ENCODE peak calls at places on chromosomes 12 and 14, in seven cellular contexts. One of them, this sample, is unnamed.

GRCh38 chr12:108911915-108912314 is 32.0 kb downstream of the DAO start:
- DNase-seq in cardiac fibroblast: no peak
- DNase-seq in astrocyte of the spinal cord: no peak
- DNase-seq in fibroblast of villous mesenchyme: no peak
- DNase-seq in body of pancreas: no peak
- DNase-seq in cardiac muscle cell: no peak
- DNase-seq in GM10248: no peak
- DNase-seq in this sample: no peak

GRCh38 chr12:85489194-85489593 is 209.2 kb downstream of the ALX1 start:
- DNase-seq in cardiac fibroblast: no peak
- DNase-seq in astrocyte of the spinal cord: no peak
- DNase-seq in fibroblast of villous mesenchyme: no peak
- DNase-seq in body of pancreas: no peak
- DNase-seq in cardiac muscle cell: no peak
- DNase-seq in GM10248: no peak
- DNase-seq in this sample: no peak

GRCh38 chr14:51738754-51739153 is 87.0 kb downstream of the FRMD6 start:
- DNase-seq in cardiac fibroblast: no peak
- DNase-seq in astrocyte of the spinal cord: no peak
- DNase-seq in fibroblast of villous mesenchyme: no peak
- DNase-seq in body of pancreas: no peak
- DNase-seq in cardiac muscle cell: no peak
- DNase-seq in GM10248: peak; percentile 21
- DNase-seq in this sample: no peak

GRCh38 chr12:108668532-108668931 is 34.8 kb upstream of the SELPLG start:
- DNase-seq in cardiac fibroblast: peak; percentile 64
- DNase-seq in astrocyte of the spinal cord: no peak
- DNase-seq in fibroblast of villous mesenchyme: peak; percentile 57
- DNase-seq in body of pancreas: no peak
- DNase-seq in cardiac muscle cell: peak; percentile 70
- DNase-seq in GM10248: no peak
- DNase-seq in this sample: no peak

GRCh38 chr14:93951798-93952540 is 24.4 kb downstream of the ASB2 start:
- DNase-seq in cardiac fibroblast: no peak
- DNase-seq in astrocyte of the spinal cord: peak; percentile 32
- DNase-seq in fibroblast of villous mesenchyme: no peak
- DNase-seq in body of pancreas: no peak
- DNase-seq in cardiac muscle cell: no peak
- DNase-seq in GM10248: no peak
- DNase-seq in this sample: no peak

GRCh38 chr14:68111733-68112270 is 292.2 kb downstream of the RAD51B start:
- DNase-seq in cardiac fibroblast: no peak
- DNase-seq in astrocyte of the spinal cord: no peak
- DNase-seq in fibroblast of villous mesenchyme: no peak
- DNase-seq in body of pancreas: no peak
- DNase-seq in cardiac muscle cell: no peak
- DNase-seq in GM10248: no peak
- DNase-seq in this sample: no peak

GRCh38 chr12:62763319-62763718 is 171.6 kb downstream of the PPM1H start:
- DNase-seq in cardiac fibroblast: no peak
- DNase-seq in astrocyte of the spinal cord: no peak
- DNase-seq in fibroblast of villous mesenchyme: no peak
- DNase-seq in body of pancreas: no peak
- DNase-seq in cardiac muscle cell: no peak
- DNase-seq in GM10248: no peak
- DNase-seq in this sample: no peak

GRCh38 chr12:5678186-5678585 is 246.3 kb downstream of the NTF3 start:
- DNase-seq in cardiac fibroblast: no peak
- DNase-seq in astrocyte of the spinal cord: no peak
- DNase-seq in fibroblast of villous mesenchyme: no peak
- DNase-seq in body of pancreas: no peak
- DNase-seq in cardiac muscle cell: no peak
- DNase-seq in GM10248: no peak
- DNase-seq in this sample: no peak

GRCh38 chr12:94740601-94741362 is 90.4 kb upstream of the TMCC3 start:
- DNase-seq in cardiac fibroblast: no peak
- DNase-seq in astrocyte of the spinal cord: no peak
- DNase-seq in fibroblast of villous mesenchyme: no peak
- DNase-seq in body of pancreas: no peak
- DNase-seq in cardiac muscle cell: no peak
- DNase-seq in GM10248: no peak
- DNase-seq in this sample: no peak

GRCh38 chr14:30791522-30792351 is 82.6 kb upstream of the COCH start:
- DNase-seq in cardiac fibroblast: no peak
- DNase-seq in astrocyte of the spinal cord: no peak
- DNase-seq in fibroblast of villous mesenchyme: no peak
- DNase-seq in body of pancreas: no peak
- DNase-seq in cardiac muscle cell: no peak
- DNase-seq in GM10248: no peak
- DNase-seq in this sample: no peak

GRCh38 chr12:44873898-44874297 is 2.2 kb downstream of the NELL2 start:
- DNase-seq in cardiac fibroblast: peak; percentile 12
- DNase-seq in astrocyte of the spinal cord: peak; percentile 29
- DNase-seq in fibroblast of villous mesenchyme: peak; percentile 13
- DNase-seq in body of pancreas: no peak
- DNase-seq in cardiac muscle cell: peak; percentile 8
- DNase-seq in GM10248: no peak
- DNase-seq in this sample: peak; percentile 16

GRCh38 chr12:28775556-28775955 is 373.5 kb upstream of the FAR2 start:
- DNase-seq in cardiac fibroblast: no peak
- DNase-seq in astrocyte of the spinal cord: no peak
- DNase-seq in fibroblast of villous mesenchyme: no peak
- DNase-seq in body of pancreas: no peak
- DNase-seq in cardiac muscle cell: no peak
- DNase-seq in GM10248: no peak
- DNase-seq in this sample: no peak

GRCh38 chr14:34128665-34129064 is 177.8 kb upstream of the EGLN3 start:
- DNase-seq in cardiac fibroblast: no peak
- DNase-seq in astrocyte of the spinal cord: no peak
- DNase-seq in fibroblast of villous mesenchyme: no peak
- DNase-seq in body of pancreas: no peak
- DNase-seq in cardiac muscle cell: no peak
- DNase-seq in GM10248: no peak
- DNase-seq in this sample: no peak

GRCh38 chr12:4134833-4135597 is 138.5 kb upstream of the CCND2 start:
- DNase-seq in cardiac fibroblast: no peak
- DNase-seq in astrocyte of the spinal cord: no peak
- DNase-seq in fibroblast of villous mesenchyme: no peak
- DNase-seq in body of pancreas: no peak
- DNase-seq in cardiac muscle cell: no peak
- DNase-seq in GM10248: no peak
- DNase-seq in this sample: no peak

DNA sequence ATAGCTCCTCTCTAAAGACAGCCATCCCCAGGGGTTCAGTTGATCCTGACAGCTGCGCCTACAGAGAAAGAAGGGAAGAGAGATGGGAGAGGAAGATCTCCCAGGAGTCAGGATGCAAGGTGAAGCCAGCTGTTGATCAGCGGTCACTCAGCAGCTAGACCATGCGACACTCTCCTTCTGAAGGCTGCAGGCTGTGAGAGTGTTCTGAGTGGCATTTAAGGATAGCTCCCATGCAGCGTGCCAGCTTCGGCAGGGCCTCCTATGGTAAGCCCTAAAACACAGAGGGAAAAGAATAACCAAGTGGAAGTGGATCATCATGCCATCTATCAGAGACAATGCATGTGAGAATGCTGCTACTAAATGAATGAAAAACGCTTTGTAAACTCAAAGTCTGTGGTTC is 197.9 kb upstream of the NUDT4 start:
- DNase-seq in cardiac fibroblast: no peak
- DNase-seq in astrocyte of the spinal cord: no peak
- DNase-seq in fibroblast of villous mesenchyme: no peak
- DNase-seq in body of pancreas: no peak
- DNase-seq in cardiac muscle cell: no peak
- DNase-seq in GM10248: no peak
- DNase-seq in this sample: no peak
- TF ChIP-seq CTCF in cardiac fibroblast: no peak
- TF ChIP-seq CTCF in astrocyte of the spinal cord: no peak
- TF ChIP-seq CTCF in fibroblast of villous mesenchyme: no peak
- TF ChIP-seq CTCF in body of pancreas: no peak
- TF ChIP-seq CTCF in cardiac muscle cell: no peak
- TF ChIP-seq CTCF in GM10248: no peak
- TF ChIP-seq CTCF in this sample: no peak

GRCh38 chr12:87667378-87667777 is 361.8 kb downstream of the C12orf50 start:
- DNase-seq in cardiac fibroblast: peak; percentile 86
- DNase-seq in astrocyte of the spinal cord: peak; percentile 51
- DNase-seq in fibroblast of villous mesenchyme: peak; percentile 23
- DNase-seq in body of pancreas: no peak
- DNase-seq in cardiac muscle cell: peak; percentile 82
- DNase-seq in GM10248: no peak
- DNase-seq in this sample: peak; percentile 88
- TF ChIP-seq CTCF in cardiac fibroblast: peak; percentile 24
- TF ChIP-seq CTCF in astrocyte of the spinal cord: peak; percentile 31
- TF ChIP-seq CTCF in fibroblast of villous mesenchyme: peak; percentile 11
- TF ChIP-seq CTCF in body of pancreas: no peak
- TF ChIP-seq CTCF in cardiac muscle cell: peak; percentile 42
- TF ChIP-seq CTCF in GM10248: peak; percentile 31
- TF ChIP-seq CTCF in this sample: peak; percentile 58

GRCh38 chr12:64780531-64781373 is 21.5 kb upstream of the GNS start:
- DNase-seq in cardiac fibroblast: no peak
- DNase-seq in astrocyte of the spinal cord: no peak
- DNase-seq in fibroblast of villous mesenchyme: no peak
- DNase-seq in body of pancreas: peak; percentile 90
- DNase-seq in cardiac muscle cell: no peak
- DNase-seq in GM10248: peak; percentile 47
- DNase-seq in this sample: no peak
- TF ChIP-seq CTCF in cardiac fibroblast: no peak
- TF ChIP-seq CTCF in astrocyte of the spinal cord: no peak
- TF ChIP-seq CTCF in fibroblast of villous mesenchyme: no peak
- TF ChIP-seq CTCF in body of pancreas: no peak
- TF ChIP-seq CTCF in cardiac muscle cell: no peak
- TF ChIP-seq CTCF in GM10248: no peak
- TF ChIP-seq CTCF in this sample: no peak

DNA sequence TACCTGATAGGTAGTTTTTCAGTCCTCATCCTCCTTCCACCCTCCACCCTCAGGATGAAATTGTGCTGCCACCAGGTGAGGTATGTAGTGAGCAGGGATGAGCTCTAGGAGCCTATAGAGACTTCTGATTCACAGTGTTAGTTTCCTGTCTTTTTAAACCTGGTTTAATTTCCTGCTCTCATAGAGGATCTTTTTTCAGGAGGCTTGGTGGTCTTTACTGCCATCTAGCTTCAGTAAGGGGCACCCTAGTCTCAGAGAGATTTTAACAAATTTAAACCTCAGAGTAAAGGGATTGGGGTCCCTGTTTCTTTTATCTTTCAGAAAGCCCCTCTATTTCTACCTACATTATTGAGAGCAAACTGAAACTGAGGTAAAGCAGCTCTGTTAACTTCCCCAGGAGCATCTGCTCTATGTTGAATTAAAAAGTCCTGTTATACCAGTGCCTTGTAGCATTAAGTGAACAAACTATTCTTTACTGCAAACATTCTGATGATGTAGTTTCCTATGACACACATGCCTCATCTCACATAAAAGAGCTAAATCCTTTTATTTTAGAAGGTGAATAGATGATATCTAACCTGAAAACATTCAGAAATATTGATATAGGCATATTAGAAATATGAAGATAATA is 172.2 kb upstream of the DDHD1 start:
- DNase-seq in cardiac fibroblast: peak; percentile 25
- DNase-seq in astrocyte of the spinal cord: no peak
- DNase-seq in fibroblast of villous mesenchyme: peak; percentile 16
- DNase-seq in body of pancreas: no peak
- DNase-seq in cardiac muscle cell: peak; percentile 32
- DNase-seq in GM10248: no peak
- DNase-seq in this sample: peak; percentile 34
- TF ChIP-seq CTCF in cardiac fibroblast: peak; percentile 39
- TF ChIP-seq CTCF in astrocyte of the spinal cord: peak; percentile 59
- TF ChIP-seq CTCF in fibroblast of villous mesenchyme: peak; percentile 44
- TF ChIP-seq CTCF in body of pancreas: no peak
- TF ChIP-seq CTCF in cardiac muscle cell: peak; percentile 42
- TF ChIP-seq CTCF in GM10248: peak; percentile 47
- TF ChIP-seq CTCF in this sample: peak; percentile 54

DNA sequence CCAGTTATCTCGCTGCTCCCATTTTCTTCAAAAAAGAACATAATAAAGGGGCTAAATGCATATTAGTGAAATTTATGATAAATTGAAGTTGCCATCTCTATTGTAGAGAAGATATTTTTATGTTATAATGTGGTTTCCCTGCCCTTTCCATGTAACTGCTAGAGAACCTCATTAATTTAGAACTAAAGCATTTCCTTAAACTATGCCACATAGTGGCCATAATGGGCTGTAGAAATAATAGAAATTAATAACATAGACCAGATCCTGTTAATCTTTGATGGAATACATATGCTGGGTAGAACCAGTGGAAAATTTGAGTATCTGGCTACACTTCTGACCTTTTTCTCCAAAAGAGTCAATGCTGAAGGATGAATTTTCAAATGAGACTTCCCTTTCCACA is 376.7 kb downstream of the PDZRN4 start:
- DNase-seq in cardiac fibroblast: no peak
- DNase-seq in astrocyte of the spinal cord: no peak
- DNase-seq in fibroblast of villous mesenchyme: no peak
- DNase-seq in body of pancreas: no peak
- DNase-seq in cardiac muscle cell: no peak
- DNase-seq in GM10248: no peak
- DNase-seq in this sample: no peak
- TF ChIP-seq CTCF in cardiac fibroblast: no peak
- TF ChIP-seq CTCF in astrocyte of the spinal cord: no peak
- TF ChIP-seq CTCF in fibroblast of villous mesenchyme: peak; percentile 16
- TF ChIP-seq CTCF in body of pancreas: no peak
- TF ChIP-seq CTCF in cardiac muscle cell: no peak
- TF ChIP-seq CTCF in GM10248: no peak
- TF ChIP-seq CTCF in this sample: no peak

GRCh38 chr12:98422809-98423208 is 92.6 kb upstream of the TMPO start:
- DNase-seq in cardiac fibroblast: no peak
- DNase-seq in astrocyte of the spinal cord: no peak
- DNase-seq in fibroblast of villous mesenchyme: no peak
- DNase-seq in body of pancreas: no peak
- DNase-seq in cardiac muscle cell: no peak
- DNase-seq in GM10248: no peak
- DNase-seq in this sample: no peak
- TF ChIP-seq CTCF in cardiac fibroblast: peak; percentile 35
- TF ChIP-seq CTCF in astrocyte of the spinal cord: peak; percentile 29
- TF ChIP-seq CTCF in fibroblast of villous mesenchyme: peak; percentile 44
- TF ChIP-seq CTCF in body of pancreas: no peak
- TF ChIP-seq CTCF in cardiac muscle cell: peak; percentile 37
- TF ChIP-seq CTCF in GM10248: no peak
- TF ChIP-seq CTCF in this sample: peak; percentile 50

GRCh38 chr14:101196795-101197590 is 293.5 kb upstream of the RTL1 start:
- DNase-seq in cardiac fibroblast: no peak
- DNase-seq in astrocyte of the spinal cord: no peak
- DNase-seq in fibroblast of villous mesenchyme: no peak
- DNase-seq in body of pancreas: peak; percentile 5
- DNase-seq in cardiac muscle cell: no peak
- DNase-seq in GM10248: no peak
- DNase-seq in this sample: no peak

GRCh38 chr14:101199028-101199770 is 295.7 kb upstream of the RTL1 start:
- DNase-seq in cardiac fibroblast: no peak
- DNase-seq in astrocyte of the spinal cord: no peak
- DNase-seq in fibroblast of villous mesenchyme: no peak
- DNase-seq in body of pancreas: peak; percentile 3
- DNase-seq in cardiac muscle cell: no peak
- DNase-seq in GM10248: no peak
- DNase-seq in this sample: no peak

GRCh38 chr14:101200008-101200649 is 296.6 kb upstream of the RTL1 start:
- DNase-seq in cardiac fibroblast: no peak
- DNase-seq in astrocyte of the spinal cord: no peak
- DNase-seq in fibroblast of villous mesenchyme: no peak
- DNase-seq in body of pancreas: peak; percentile 2
- DNase-seq in cardiac muscle cell: no peak
- DNase-seq in GM10248: no peak
- DNase-seq in this sample: no peak

GRCh38 chr14:101197595-101198397 is 294.3 kb upstream of the RTL1 start:
- DNase-seq in cardiac fibroblast: no peak
- DNase-seq in astrocyte of the spinal cord: no peak
- DNase-seq in fibroblast of villous mesenchyme: no peak
- DNase-seq in body of pancreas: peak; percentile 8
- DNase-seq in cardiac muscle cell: no peak
- DNase-seq in GM10248: no peak
- DNase-seq in this sample: no peak

GRCh38 chr14:101198398-101199027 is 295.0 kb upstream of the RTL1 start:
- DNase-seq in cardiac fibroblast: no peak
- DNase-seq in astrocyte of the spinal cord: no peak
- DNase-seq in fibroblast of villous mesenchyme: no peak
- DNase-seq in body of pancreas: peak; percentile 6
- DNase-seq in cardiac muscle cell: no peak
- DNase-seq in GM10248: no peak
- DNase-seq in this sample: no peak
- TF ChIP-seq CTCF in cardiac fibroblast: no peak
- TF ChIP-seq CTCF in astrocyte of the spinal cord: no peak
- TF ChIP-seq CTCF in fibroblast of villous mesenchyme: no peak
- TF ChIP-seq CTCF in body of pancreas: no peak
- TF ChIP-seq CTCF in cardiac muscle cell: no peak
- TF ChIP-seq CTCF in GM10248: no peak
- TF ChIP-seq CTCF in this sample: no peak